ENCODE peak calls at places on chromosome 18, in seven cellular contexts. One of them, this sample, is unnamed.

GRCh38 chr18:75083131-75083530 is 125.8 kb downstream of the PTGR3 start:
- DNase-seq in MV-4-11: no peak
- DNase-seq in nucleus accumbens: no peak
- DNase-seq in astrocyte of the cerebellum: no peak
- DNase-seq in immature natural killer cell: no peak
- DNase-seq in neural crest cell: no peak
- DNase-seq in stomach: no peak
- DNase-seq in this sample: no peak

GRCh38 chr18:61797691-61798590 is 94.9 kb downstream of the RNF152 start:
- DNase-seq in MV-4-11: no peak
- DNase-seq in nucleus accumbens: no peak
- DNase-seq in astrocyte of the cerebellum: no peak
- DNase-seq in immature natural killer cell: no peak
- DNase-seq in neural crest cell: no peak
- DNase-seq in stomach: no peak
- DNase-seq in this sample: no peak

GRCh38 chr18:49112031-49112430 is 161.3 kb upstream of the SMAD7 start:
- DNase-seq in MV-4-11: no peak
- DNase-seq in nucleus accumbens: no peak
- DNase-seq in astrocyte of the cerebellum: no peak
- DNase-seq in immature natural killer cell: no peak
- DNase-seq in neural crest cell: no peak
- DNase-seq in stomach: no peak
- DNase-seq in this sample: no peak

GRCh38 chr18:22108674-22109073 is 60.7 kb upstream of the GATA6 start:
- DNase-seq in MV-4-11: no peak
- DNase-seq in nucleus accumbens: no peak
- DNase-seq in astrocyte of the cerebellum: no peak
- DNase-seq in immature natural killer cell: no peak
- DNase-seq in neural crest cell: no peak
- DNase-seq in stomach: peak; percentile 35
- DNase-seq in this sample: no peak

GRCh38 chr18:37383036-37383788 is 182.4 kb downstream of the CELF4 start:
- DNase-seq in MV-4-11: no peak
- DNase-seq in nucleus accumbens: no peak
- DNase-seq in astrocyte of the cerebellum: no peak
- DNase-seq in immature natural killer cell: no peak
- DNase-seq in neural crest cell: no peak
- DNase-seq in stomach: no peak
- DNase-seq in this sample: peak; percentile 10

GRCh38 chr18:3566851-3567250 is 116.9 kb downstream of the TGIF1 start:
- DNase-seq in MV-4-11: no peak
- DNase-seq in nucleus accumbens: no peak
- DNase-seq in astrocyte of the cerebellum: no peak
- DNase-seq in immature natural killer cell: no peak
- DNase-seq in neural crest cell: no peak
- DNase-seq in stomach: no peak
- DNase-seq in this sample: no peak

GRCh38 chr18:76687271-76688006 is 134.9 kb upstream of the ZNF236 start:
- DNase-seq in MV-4-11: peak; percentile 39
- DNase-seq in nucleus accumbens: no peak
- DNase-seq in astrocyte of the cerebellum: peak; percentile 27
- DNase-seq in immature natural killer cell: peak; percentile 42
- DNase-seq in neural crest cell: no peak
- DNase-seq in stomach: no peak
- DNase-seq in this sample: peak; percentile 54

GRCh38 chr18:8389391-8390340 is 219.6 kb upstream of the RAB12 start:
- DNase-seq in MV-4-11: no peak
- DNase-seq in nucleus accumbens: peak; percentile 18
- DNase-seq in astrocyte of the cerebellum: peak; percentile 74
- DNase-seq in immature natural killer cell: peak; percentile 27
- DNase-seq in neural crest cell: peak; percentile 74
- DNase-seq in stomach: peak; percentile 78
- DNase-seq in this sample: peak; percentile 46

GRCh38 chr18:12325726-12326245 is 17.7 kb downstream of the TUBB6 start:
- DNase-seq in MV-4-11: no peak
- DNase-seq in nucleus accumbens: no peak
- DNase-seq in astrocyte of the cerebellum: no peak
- DNase-seq in immature natural killer cell: no peak
- DNase-seq in neural crest cell: no peak
- DNase-seq in stomach: no peak
- DNase-seq in this sample: no peak

GRCh38 chr18:23943104-23943503 is 71.5 kb upstream of the TTC39C start:
- DNase-seq in MV-4-11: peak; percentile 27
- DNase-seq in nucleus accumbens: no peak
- DNase-seq in astrocyte of the cerebellum: no peak
- DNase-seq in immature natural killer cell: no peak
- DNase-seq in neural crest cell: no peak
- DNase-seq in stomach: no peak
- DNase-seq in this sample: no peak

GRCh38 chr18:56389190-56389589 is 249.2 kb downstream of the TXNL1 start:
- DNase-seq in MV-4-11: no peak
- DNase-seq in nucleus accumbens: no peak
- DNase-seq in astrocyte of the cerebellum: no peak
- DNase-seq in immature natural killer cell: no peak
- DNase-seq in neural crest cell: no peak
- DNase-seq in stomach: no peak
- DNase-seq in this sample: no peak

GRCh38 chr18:40868110-40868858 is 1086.8 kb upstream of the PIK3C3 start:
- DNase-seq in MV-4-11: no peak
- DNase-seq in nucleus accumbens: no peak
- DNase-seq in astrocyte of the cerebellum: no peak
- DNase-seq in immature natural killer cell: no peak
- DNase-seq in neural crest cell: no peak
- DNase-seq in stomach: no peak
- DNase-seq in this sample: peak; percentile 1

GRCh38 chr18:55096261-55097026 is 137.2 kb upstream of the CCDC68 start:
- DNase-seq in MV-4-11: peak; percentile 54
- DNase-seq in nucleus accumbens: peak; percentile 37
- DNase-seq in astrocyte of the cerebellum: no peak
- DNase-seq in immature natural killer cell: no peak
- DNase-seq in neural crest cell: no peak
- DNase-seq in stomach: no peak
- DNase-seq in this sample: peak; percentile 53

GRCh38 chr18:25825066-25825465 is 265.3 kb downstream of the SS18 start:
- DNase-seq in MV-4-11: no peak
- DNase-seq in nucleus accumbens: no peak
- DNase-seq in astrocyte of the cerebellum: no peak
- DNase-seq in immature natural killer cell: no peak
- DNase-seq in neural crest cell: no peak
- DNase-seq in stomach: no peak
- DNase-seq in this sample: no peak

GRCh38 chr18:64380117-64380516 is 231.2 kb upstream of the LINC00305 start:
- DNase-seq in MV-4-11: no peak
- DNase-seq in nucleus accumbens: no peak
- DNase-seq in astrocyte of the cerebellum: no peak
- DNase-seq in immature natural killer cell: no peak
- DNase-seq in neural crest cell: no peak
- DNase-seq in stomach: no peak
- DNase-seq in this sample: no peak

GRCh38 chr18:79107886-79108285 is 38.7 kb downstream of the ATP9B start:
- DNase-seq in MV-4-11: no peak
- DNase-seq in nucleus accumbens: no peak
- DNase-seq in astrocyte of the cerebellum: no peak
- DNase-seq in immature natural killer cell: no peak
- DNase-seq in neural crest cell: no peak
- DNase-seq in stomach: no peak
- DNase-seq in this sample: no peak

GRCh38 chr18:44594779-44595467 is 85.8 kb upstream of the SETBP1 start:
- DNase-seq in MV-4-11: no peak
- DNase-seq in nucleus accumbens: no peak
- DNase-seq in astrocyte of the cerebellum: peak; percentile 64
- DNase-seq in immature natural killer cell: no peak
- DNase-seq in neural crest cell: no peak
- DNase-seq in stomach: no peak
- DNase-seq in this sample: peak; percentile 59

GRCh38 chr18:1659190-1659589 is 754.5 kb downstream of the ADCYAP1 start:
- DNase-seq in MV-4-11: no peak
- DNase-seq in nucleus accumbens: no peak
- DNase-seq in astrocyte of the cerebellum: no peak
- DNase-seq in immature natural killer cell: no peak
- DNase-seq in neural crest cell: no peak
- DNase-seq in stomach: no peak
- DNase-seq in this sample: no peak

This sample was measured in Daoy.